ENCODE peak calls at places on chromosomes 7 and 10, in six cellular contexts. One of them, this sample, is unnamed.

GRCh38 chr10:101273330-101273729 is 44.1 kb upstream of the LBX1 start:
- DNase-seq in activated T-helper 1 cell treated with Interleukin-2 at 50 U/mL for 16 hours: no peak
- DNase-seq in WTC11: no peak
- DNase-seq in stimulated activated CD8-positive, alpha-beta memory T cell treated with anti-CD3 and anti-CD28 coated beads, Interleukin-7, amount 100 ng/mL, for 24 hours: no peak
- DNase-seq in cardiac fibroblast: no peak
- DNase-seq in AG08395: no peak
- DNase-seq in this sample: no peak

GRCh38 chr10:43196131-43196980 is 58.1 kb downstream of the CSGALNACT2 start:
- DNase-seq in AG08395: no peak
- DNase-seq in stimulated activated CD8-positive, alpha-beta memory T cell treated with anti-CD3 and anti-CD28 coated beads, Interleukin-7, amount 100 ng/mL, for 24 hours: no peak
- DNase-seq in WTC11: no peak
- DNase-seq in cardiac fibroblast: no peak
- DNase-seq in activated T-helper 1 cell treated with Interleukin-2 at 50 U/mL for 16 hours: no peak
- DNase-seq in this sample: no peak

GRCh38 chr7:28629216-28629848 is 217.0 kb downstream of the CREB5 start:
- DNase-seq in WTC11: no peak
- DNase-seq in stimulated activated CD8-positive, alpha-beta memory T cell treated with anti-CD3 and anti-CD28 coated beads, Interleukin-7, amount 100 ng/mL, for 24 hours: no peak
- DNase-seq in activated T-helper 1 cell treated with Interleukin-2 at 50 U/mL for 16 hours: no peak
- DNase-seq in AG08395: peak; percentile 71
- DNase-seq in cardiac fibroblast: peak; percentile 12
- DNase-seq in this sample: no peak

GRCh38 chr10:18446205-18446604 is 205.2 kb downstream of the NSUN6 start:
- DNase-seq in activated T-helper 1 cell treated with Interleukin-2 at 50 U/mL for 16 hours: no peak
- DNase-seq in AG08395: no peak
- DNase-seq in stimulated activated CD8-positive, alpha-beta memory T cell treated with anti-CD3 and anti-CD28 coated beads, Interleukin-7, amount 100 ng/mL, for 24 hours: no peak
- DNase-seq in WTC11: no peak
- DNase-seq in cardiac fibroblast: no peak
- DNase-seq in this sample: no peak

GRCh38 chr10:63516207-63516606 is 5.0 kb upstream of the REEP3 start:
- DNase-seq in activated T-helper 1 cell treated with Interleukin-2 at 50 U/mL for 16 hours: no peak
- DNase-seq in stimulated activated CD8-positive, alpha-beta memory T cell treated with anti-CD3 and anti-CD28 coated beads, Interleukin-7, amount 100 ng/mL, for 24 hours: no peak
- DNase-seq in AG08395: no peak
- DNase-seq in cardiac fibroblast: no peak
- DNase-seq in WTC11: no peak
- DNase-seq in this sample: no peak

GRCh38 chr7:100892364-100893317 is 3.0 kb downstream of the ACHE start:
- DNase-seq in AG08395: no peak
- DNase-seq in activated T-helper 1 cell treated with Interleukin-2 at 50 U/mL for 16 hours: no peak
- DNase-seq in cardiac fibroblast: no peak
- DNase-seq in WTC11: no peak
- DNase-seq in stimulated activated CD8-positive, alpha-beta memory T cell treated with anti-CD3 and anti-CD28 coated beads, Interleukin-7, amount 100 ng/mL, for 24 hours: no peak
- DNase-seq in this sample: no peak

GRCh38 chr10:130816116-130816901 is 495.2 kb downstream of the TCERG1L start:
- DNase-seq in stimulated activated CD8-positive, alpha-beta memory T cell treated with anti-CD3 and anti-CD28 coated beads, Interleukin-7, amount 100 ng/mL, for 24 hours: no peak
- DNase-seq in activated T-helper 1 cell treated with Interleukin-2 at 50 U/mL for 16 hours: no peak
- DNase-seq in WTC11: no peak
- DNase-seq in cardiac fibroblast: no peak
- DNase-seq in AG08395: no peak
- DNase-seq in this sample: no peak

GRCh38 chr7:55239406-55239805 is 125.7 kb upstream of the LANCL2 start:
- DNase-seq in cardiac fibroblast: no peak
- DNase-seq in WTC11: no peak
- DNase-seq in activated T-helper 1 cell treated with Interleukin-2 at 50 U/mL for 16 hours: no peak
- DNase-seq in AG08395: no peak
- DNase-seq in stimulated activated CD8-positive, alpha-beta memory T cell treated with anti-CD3 and anti-CD28 coated beads, Interleukin-7, amount 100 ng/mL, for 24 hours: no peak
- DNase-seq in this sample: no peak

GRCh38 chr10:29081971-29082699 is 206.7 kb upstream of the LYZL1 start:
- DNase-seq in stimulated activated CD8-positive, alpha-beta memory T cell treated with anti-CD3 and anti-CD28 coated beads, Interleukin-7, amount 100 ng/mL, for 24 hours: no peak
- DNase-seq in cardiac fibroblast: no peak
- DNase-seq in AG08395: no peak
- DNase-seq in WTC11: no peak
- DNase-seq in activated T-helper 1 cell treated with Interleukin-2 at 50 U/mL for 16 hours: no peak
- DNase-seq in this sample: peak; percentile 54

GRCh38 chr10:66215005-66215404 is 710.8 kb upstream of the LRRTM3 start:
- DNase-seq in cardiac fibroblast: no peak
- DNase-seq in AG08395: no peak
- DNase-seq in activated T-helper 1 cell treated with Interleukin-2 at 50 U/mL for 16 hours: no peak
- DNase-seq in WTC11: peak; percentile 32
- DNase-seq in stimulated activated CD8-positive, alpha-beta memory T cell treated with anti-CD3 and anti-CD28 coated beads, Interleukin-7, amount 100 ng/mL, for 24 hours: no peak
- DNase-seq in this sample: no peak

GRCh38 chr10:83983578-83984255 is 155.6 kb upstream of the GHITM start:
- DNase-seq in activated T-helper 1 cell treated with Interleukin-2 at 50 U/mL for 16 hours: no peak
- DNase-seq in stimulated activated CD8-positive, alpha-beta memory T cell treated with anti-CD3 and anti-CD28 coated beads, Interleukin-7, amount 100 ng/mL, for 24 hours: no peak
- DNase-seq in AG08395: no peak
- DNase-seq in WTC11: peak; percentile 30
- DNase-seq in cardiac fibroblast: peak; percentile 42
- DNase-seq in this sample: no peak

GRCh38 chr7:39613577-39613976 is 9.8 kb upstream of the RALA start:
- DNase-seq in WTC11: no peak
- DNase-seq in cardiac fibroblast: no peak
- DNase-seq in stimulated activated CD8-positive, alpha-beta memory T cell treated with anti-CD3 and anti-CD28 coated beads, Interleukin-7, amount 100 ng/mL, for 24 hours: no peak
- DNase-seq in AG08395: no peak
- DNase-seq in activated T-helper 1 cell treated with Interleukin-2 at 50 U/mL for 16 hours: no peak
- DNase-seq in this sample: no peak

GRCh38 chr10:25851548-25851947 is 82.5 kb upstream of the MYO3A start:
- DNase-seq in AG08395: no peak
- DNase-seq in activated T-helper 1 cell treated with Interleukin-2 at 50 U/mL for 16 hours: no peak
- DNase-seq in cardiac fibroblast: no peak
- DNase-seq in stimulated activated CD8-positive, alpha-beta memory T cell treated with anti-CD3 and anti-CD28 coated beads, Interleukin-7, amount 100 ng/mL, for 24 hours: no peak
- DNase-seq in WTC11: no peak
- DNase-seq in this sample: no peak

GRCh38 chr10:62437696-62438095 is 63.5 kb downstream of the ZNF365 start:
- DNase-seq in WTC11: no peak
- DNase-seq in activated T-helper 1 cell treated with Interleukin-2 at 50 U/mL for 16 hours: no peak
- DNase-seq in cardiac fibroblast: peak; percentile 82
- DNase-seq in AG08395: peak; percentile 67
- DNase-seq in stimulated activated CD8-positive, alpha-beta memory T cell treated with anti-CD3 and anti-CD28 coated beads, Interleukin-7, amount 100 ng/mL, for 24 hours: no peak
- DNase-seq in this sample: peak; percentile 71

GRCh38 chr7:107857541-107857912 is 33.5 kb upstream of the DLD start:
- DNase-seq in WTC11: no peak
- DNase-seq in activated T-helper 1 cell treated with Interleukin-2 at 50 U/mL for 16 hours: no peak
- DNase-seq in AG08395: peak; percentile 28
- DNase-seq in cardiac fibroblast: peak; percentile 18
- DNase-seq in stimulated activated CD8-positive, alpha-beta memory T cell treated with anti-CD3 and anti-CD28 coated beads, Interleukin-7, amount 100 ng/mL, for 24 hours: no peak
- DNase-seq in this sample: no peak

GRCh38 chr10:104246981-104247380 is 7.7 kb upstream of the GSTO1 start:
- DNase-seq in cardiac fibroblast: peak; percentile 62
- DNase-seq in stimulated activated CD8-positive, alpha-beta memory T cell treated with anti-CD3 and anti-CD28 coated beads, Interleukin-7, amount 100 ng/mL, for 24 hours: no peak
- DNase-seq in activated T-helper 1 cell treated with Interleukin-2 at 50 U/mL for 16 hours: no peak
- DNase-seq in AG08395: peak; percentile 34
- DNase-seq in WTC11: no peak
- DNase-seq in this sample: no peak

GRCh38 chr10:50279489-50279888 is 28.2 kb upstream of the ASAH2 start:
- DNase-seq in WTC11: peak; percentile 23
- DNase-seq in cardiac fibroblast: no peak
- DNase-seq in stimulated activated CD8-positive, alpha-beta memory T cell treated with anti-CD3 and anti-CD28 coated beads, Interleukin-7, amount 100 ng/mL, for 24 hours: no peak
- DNase-seq in AG08395: no peak
- DNase-seq in activated T-helper 1 cell treated with Interleukin-2 at 50 U/mL for 16 hours: no peak
- DNase-seq in this sample: no peak

GRCh38 chr7:127682140-127682539 is 30.1 kb downstream of the SND1 start:
- DNase-seq in cardiac fibroblast: no peak
- DNase-seq in stimulated activated CD8-positive, alpha-beta memory T cell treated with anti-CD3 and anti-CD28 coated beads, Interleukin-7, amount 100 ng/mL, for 24 hours: no peak
- DNase-seq in WTC11: no peak
- DNase-seq in activated T-helper 1 cell treated with Interleukin-2 at 50 U/mL for 16 hours: no peak
- DNase-seq in AG08395: no peak
- DNase-seq in this sample: no peak

GRCh38 chr7:17123020-17123419 is 175.4 kb upstream of the AHR start:
- DNase-seq in activated T-helper 1 cell treated with Interleukin-2 at 50 U/mL for 16 hours: no peak
- DNase-seq in stimulated activated CD8-positive, alpha-beta memory T cell treated with anti-CD3 and anti-CD28 coated beads, Interleukin-7, amount 100 ng/mL, for 24 hours: no peak
- DNase-seq in AG08395: peak; percentile 74
- DNase-seq in cardiac fibroblast: peak; percentile 94
- DNase-seq in WTC11: no peak
- DNase-seq in this sample: peak; percentile 22

GRCh38 chr7:99949645-99950228 is 20.3 kb upstream of the GJC3 start:
- DNase-seq in activated T-helper 1 cell treated with Interleukin-2 at 50 U/mL for 16 hours: no peak
- DNase-seq in stimulated activated CD8-positive, alpha-beta memory T cell treated with anti-CD3 and anti-CD28 coated beads, Interleukin-7, amount 100 ng/mL, for 24 hours: no peak
- DNase-seq in WTC11: no peak
- DNase-seq in AG08395: no peak
- DNase-seq in cardiac fibroblast: peak; percentile 40
- DNase-seq in this sample: no peak

GRCh38 chr10:124030711-124031110 is 62.7 kb downstream of the CHST15 start:
- DNase-seq in cardiac fibroblast: no peak
- DNase-seq in stimulated activated CD8-positive, alpha-beta memory T cell treated with anti-CD3 and anti-CD28 coated beads, Interleukin-7, amount 100 ng/mL, for 24 hours: no peak
- DNase-seq in activated T-helper 1 cell treated with Interleukin-2 at 50 U/mL for 16 hours: no peak
- DNase-seq in AG08395: no peak
- DNase-seq in WTC11: no peak
- DNase-seq in this sample: no peak

GRCh38 chr7:159125104-159125943 is 19.3 kb downstream of the VIPR2 start:
- DNase-seq in stimulated activated CD8-positive, alpha-beta memory T cell treated with anti-CD3 and anti-CD28 coated beads, Interleukin-7, amount 100 ng/mL, for 24 hours: no peak
- DNase-seq in cardiac fibroblast: no peak
- DNase-seq in WTC11: no peak
- DNase-seq in activated T-helper 1 cell treated with Interleukin-2 at 50 U/mL for 16 hours: no peak
- DNase-seq in AG08395: no peak
- DNase-seq in this sample: no peak

GRCh38 chr7:104960741-104961479 is 53.1 kb upstream of the KMT2E start:
- DNase-seq in activated T-helper 1 cell treated with Interleukin-2 at 50 U/mL for 16 hours: no peak
- DNase-seq in stimulated activated CD8-positive, alpha-beta memory T cell treated with anti-CD3 and anti-CD28 coated beads, Interleukin-7, amount 100 ng/mL, for 24 hours: no peak
- DNase-seq in WTC11: no peak
- DNase-seq in cardiac fibroblast: peak; percentile 89
- DNase-seq in AG08395: no peak
- DNase-seq in this sample: peak; percentile 66

GRCh38 chr7:125391921-125392320 is 462.3 kb upstream of the POT1 start:
- DNase-seq in AG08395: no peak
- DNase-seq in WTC11: no peak
- DNase-seq in stimulated activated CD8-positive, alpha-beta memory T cell treated with anti-CD3 and anti-CD28 coated beads, Interleukin-7, amount 100 ng/mL, for 24 hours: no peak
- DNase-seq in cardiac fibroblast: no peak
- DNase-seq in activated T-helper 1 cell treated with Interleukin-2 at 50 U/mL for 16 hours: no peak
- DNase-seq in this sample: no peak

GRCh38 chr10:63548860-63549259 is 27.7 kb downstream of the REEP3 start:
- DNase-seq in activated T-helper 1 cell treated with Interleukin-2 at 50 U/mL for 16 hours: no peak
- DNase-seq in cardiac fibroblast: no peak
- DNase-seq in WTC11: no peak
- DNase-seq in stimulated activated CD8-positive, alpha-beta memory T cell treated with anti-CD3 and anti-CD28 coated beads, Interleukin-7, amount 100 ng/mL, for 24 hours: no peak
- DNase-seq in AG08395: no peak
- DNase-seq in this sample: no peak